ENCODE peak calls at places on chromosomes 3 and 15, in nine cellular contexts. I is pancreas, Z is body of pancreas, V is colonic mucosa, G is sigmoid colon, P is spleen, F is A673, O is cardiac muscle cell, R is astrocyte of the spinal cord. J is an unnamed sample.

GRCh38 chr15:75713338-75713895 is 769 bp upstream of the CSPG4 start:
- DNase-seq in P (no peak), V (no peak), F (no peak), I (no peak), O (peak; percentile 65), G (peak; percentile 92), R (peak; percentile 43), Z (no peak), J (peak; percentile 77)

GRCh38 chr15:89681146-89681545 is 2.0 kb upstream of the PLIN1 start:
- DNase-seq in F (no peak), V (peak; percentile 17), I (no peak), R (no peak), O (no peak), G (no peak), Z (no peak), P (no peak), J (no peak)

GRCh38 chr15:26971303-26972018 is 480 bp downstream of the GABRG3 start:
- DNase-seq in R (no peak), G (no peak), P (no peak), V (no peak), Z (no peak), I (no peak), O (no peak), F (no peak), J (peak; percentile 75)

GRCh38 chr3:165462616-165463334 is 266.6 kb upstream of the SLITRK3 start:
- DNase-seq in R (no peak), V (no peak), P (no peak), F (no peak), I (no peak), Z (no peak), G (no peak), O (peak; percentile 3), J (no peak)

GRCh38 chr3:186821429-186822367 is 15.4 kb upstream of the RFC4 start:
- DNase-seq in R (peak; percentile 66), P (no peak), O (peak; percentile 80), F (peak; percentile 76), I (no peak), G (no peak), Z (no peak), V (no peak), J (peak; percentile 47)

GRCh38 chr3:73453676-73454075 is 171.1 kb downstream of the PDZRN3 start:
- DNase-seq in O (peak; percentile 22), Z (no peak), F (no peak), I (no peak), V (no peak), G (no peak), R (peak; percentile 94), P (no peak), J (no peak)

GRCh38 chr3:134797080-134797801 is 2.2 kb downstream of the EPHB1 start:
- DNase-seq in R (no peak), F (no peak), O (no peak), P (no peak), V (no peak), I (no peak), Z (no peak), G (no peak), J (peak; percentile 71)

GRCh38 chr3:10351013-10351735 is 30.3 kb upstream of the SEC13 start:
- DNase-seq in I (no peak), O (no peak), Z (no peak), V (no peak), R (no peak), P (peak; percentile 20), F (no peak), G (no peak), J (peak; percentile 81)

GRCh38 chr15:95129589-95129988 is 898.2 kb downstream of the MCTP2 start:
- DNase-seq in Z (no peak), I (no peak), F (no peak), P (no peak), R (peak; percentile 27), O (peak; percentile 61), G (peak; percentile 73), V (no peak), J (no peak)

GRCh38 chr15:66999046-66999557 is 66.3 kb upstream of the SMAD3 start:
- DNase-seq in F (no peak), P (no peak), Z (no peak), V (no peak), I (no peak), R (no peak), G (no peak), O (no peak), J (no peak)

DNA sequence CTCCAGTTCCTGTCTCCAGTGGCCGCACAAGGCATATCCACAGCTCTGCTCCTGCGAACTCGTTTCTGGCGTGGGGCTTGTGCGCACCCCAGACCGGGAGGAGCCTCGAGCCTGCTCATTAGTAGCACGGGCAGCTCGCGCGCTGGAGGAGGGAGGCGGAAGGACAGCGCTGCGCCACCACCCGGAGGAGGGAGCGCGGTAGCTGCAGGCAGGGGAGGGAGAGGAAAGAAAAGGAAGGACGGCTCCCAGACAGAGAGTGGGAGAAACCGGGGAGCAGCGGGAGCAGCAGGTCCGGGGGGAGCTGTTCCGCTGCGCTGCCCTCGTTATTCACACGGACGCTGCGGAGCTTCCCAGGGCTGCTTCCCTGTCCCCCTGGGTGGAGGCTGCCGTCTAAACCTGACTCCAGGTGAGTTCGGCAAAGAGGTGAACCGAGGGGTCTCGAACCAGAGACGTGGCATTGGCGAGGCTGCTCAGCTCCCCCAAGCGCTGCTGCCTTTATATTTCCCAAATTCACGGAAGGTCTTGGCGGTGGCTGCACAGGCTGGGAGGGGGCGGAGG is 121.3 kb upstream of the ZNF717 start:
- DNase-seq in I (peak; percentile 11), Z (peak; percentile 15), P (peak; percentile 80), O (no peak), R (peak; percentile 68), G (peak; percentile 62), F (peak; percentile 53), V (no peak), J (peak; percentile 94)
- H3K4me3 ChIP-seq in I (no peak overlapping the region), Z (no peak overlapping the region), P (peak overlapping the region; percentile 54), O (peak overlapping the region; percentile 30), R (peak overlapping the region; percentile 68), G (no peak overlapping the region), F (peak overlapping the region; percentile 34), V (no peak overlapping the region), J (peak overlapping the region; percentile 84)

GRCh38 chr3:195543642-195544536 is 764 bp upstream of the PPP1R2 start:
- DNase-seq in P (peak; percentile 88), O (peak; percentile 54), Z (no peak), G (no peak), R (peak; percentile 16), F (no peak), I (no peak), V (no peak), J (peak; percentile 79)

GRCh38 chr3:195540526-195540925 is 2.6 kb downstream of the PPP1R2 start:
- DNase-seq in O (no peak), R (no peak), V (no peak), I (no peak), Z (no peak), G (no peak), P (no peak), F (no peak), J (no peak)

GRCh38 chr3:195542261-195542660 is 864 bp downstream of the PPP1R2 start:
- DNase-seq in G (no peak), Z (no peak), F (no peak), R (peak; percentile 22), I (no peak), P (no peak), V (no peak), O (peak; percentile 6), J (no peak)

GRCh38 chr3:195544634-195545033 is 1.5 kb upstream of the PPP1R2 start:
- DNase-seq in Z (peak; percentile 35), F (no peak), I (no peak), R (no peak), P (peak; percentile 71), G (peak; percentile 70), O (peak; percentile 72), V (no peak), J (no peak)

GRCh38 chr3:195542691-195543641 is at the start of gene PPP1R2:
- DNase-seq in P (peak; percentile 97), O (peak; percentile 94), G (peak; percentile 96), R (peak; percentile 93), V (peak; percentile 93), I (peak; percentile 93), Z (peak; percentile 95), F (peak; percentile 92), J (peak; percentile 96)
- TF ChIP-seq CTCF in P (no peak), O (no peak), G (no peak), R (no peak), V (no peak), I (no peak), Z (no peak), F (no peak), J (no peak)

DNA sequence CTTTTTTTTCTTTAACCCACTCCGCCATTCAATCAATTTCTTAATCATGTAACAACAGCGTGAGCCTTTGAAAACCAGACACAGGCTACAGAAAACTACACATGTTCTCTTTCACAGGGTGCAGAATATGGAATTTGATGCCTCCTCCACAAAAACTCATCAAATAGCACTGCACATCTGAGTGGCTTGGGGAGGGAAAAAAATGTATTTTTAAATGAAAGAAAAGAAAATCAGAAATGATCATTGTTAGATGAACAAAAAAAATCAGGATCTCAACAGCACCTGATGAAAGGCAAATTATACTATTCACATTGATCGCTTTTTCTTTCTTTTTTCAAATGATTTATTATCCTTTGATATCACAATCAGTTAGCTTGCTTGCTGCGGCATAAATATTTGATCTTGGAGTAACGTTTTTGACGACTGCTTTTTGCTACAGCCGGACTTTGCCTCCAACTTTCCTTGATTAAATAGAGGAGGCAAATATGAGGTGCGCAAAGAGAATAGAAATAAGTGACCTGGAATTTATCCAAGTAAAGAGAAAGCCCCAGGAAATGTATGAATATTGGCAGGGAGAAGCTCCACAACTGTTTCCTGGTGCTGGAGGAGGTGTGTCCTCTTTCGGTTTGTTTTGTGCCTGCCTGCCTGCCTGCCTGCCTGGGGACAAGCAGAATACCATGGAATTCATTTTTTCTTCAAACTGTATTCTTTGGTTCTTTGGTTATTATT is 63.1 kb downstream of the EDEM1 start:
- DNase-seq in R (no peak), F (peak; percentile 19), O (peak; percentile 30), G (no peak), Z (no peak), P (no peak), V (peak; percentile 38), I (peak; percentile 13), J (no peak)
- H3K4me3 ChIP-seq in R (peak overlapping the region; percentile 21), F (peak overlapping the region; percentile 26), O (no peak overlapping the region), G (peak overlapping the region; percentile 16), Z (no peak overlapping the region), P (peak overlapping the region; percentile 18), V (peak overlapping the region; percentile 22), I (peak overlapping the region; percentile 27), J (no peak overlapping the region)

DNA sequence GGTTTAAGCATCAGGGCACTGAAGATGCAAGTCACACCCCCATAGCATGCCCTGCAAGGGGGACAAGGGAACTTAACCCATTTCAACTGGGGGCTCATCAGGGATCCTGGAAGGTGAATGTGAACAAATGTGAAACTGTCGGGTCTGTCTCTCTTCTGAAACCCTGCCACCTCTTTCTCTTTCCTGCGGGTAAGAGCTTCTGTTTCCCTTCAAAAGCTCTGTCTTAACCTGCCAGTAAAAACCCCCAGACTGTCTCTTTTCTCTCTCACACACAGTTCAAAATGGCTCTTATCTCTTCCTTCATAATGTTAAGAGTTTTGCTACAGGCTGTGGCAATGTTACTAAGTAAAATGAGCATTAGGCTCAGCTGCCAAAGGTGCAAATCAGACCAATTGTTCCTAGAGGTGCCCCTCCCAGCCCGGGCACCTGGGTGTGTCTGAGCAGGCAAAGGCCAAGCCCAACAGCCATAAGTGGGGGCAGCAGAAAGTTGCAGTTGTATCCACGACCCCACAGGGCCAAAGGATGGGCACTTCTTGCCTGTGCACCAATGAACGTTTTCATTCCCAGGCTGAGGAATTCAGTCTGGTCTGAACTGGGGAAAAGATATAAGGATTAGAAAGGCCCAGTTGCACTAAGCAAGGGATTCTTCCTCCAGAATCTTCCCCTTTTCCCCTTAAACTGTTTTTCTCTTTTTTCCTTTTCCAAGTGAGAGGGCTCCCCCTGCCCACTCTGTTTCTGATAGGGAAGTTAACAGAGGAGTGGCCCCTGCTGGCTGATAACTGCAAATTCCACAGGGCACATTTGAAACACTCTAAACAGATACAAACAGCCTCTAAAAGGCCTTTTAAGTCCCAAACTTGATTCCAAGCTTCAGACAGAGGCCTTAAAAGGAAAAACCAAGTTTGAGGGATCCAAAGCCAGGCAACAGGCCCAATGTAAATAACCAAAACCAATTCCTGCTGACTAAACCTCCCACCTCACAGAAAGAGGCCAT is 113.8 kb upstream of the EPHA6 start:
- DNase-seq in F (no peak), G (no peak), V (no peak), R (peak; percentile 8), P (no peak), Z (no peak), I (no peak), O (no peak), J (peak; percentile 73)
- TF ChIP-seq CTCF in F (no peak), G (no peak), V (no peak), R (no peak), P (no peak), Z (no peak), I (no peak), O (no peak), J (peak; percentile 80)

J was measured in endodermal cell.